ENCODE peak calls at places on chromosomes 12 and 14, in four cellular contexts. H, P, R and N are unnamed samples.

GRCh38 chr14:31716208-31716607 is 155.0 kb downstream of the NUBPL start:
- DNase-seq in H (no peak), P (no peak), R (no peak), N (no peak)

GRCh38 chr12:5177096-5177495 is 133.4 kb downstream of the KCNA5 start:
- DNase-seq in H (no peak), P (no peak), R (no peak), N (no peak)

GRCh38 chr12:2054091-2055018 is 1.6 kb downstream of the CACNA1C start:
- DNase-seq in H (peak; percentile 70), P (peak; percentile 37), R (no peak), N (peak; percentile 75)

GRCh38 chr12:104109446-104110271 is 28.4 kb downstream of the NFYB start:
- DNase-seq in H (peak; percentile 46), P (no peak), R (no peak), N (no peak)

GRCh38 chr12:88227263-88227662 is 85.2 kb downstream of the TMTC3 start:
- DNase-seq in H (no peak), P (no peak), R (no peak), N (no peak)

GRCh38 chr12:46368138-46368537 is 4.4 kb downstream of the SLC38A2 start:
- DNase-seq in H (no peak), P (no peak), R (no peak), N (no peak)

GRCh38 chr14:22471545-22472121 is 117.4 kb downstream of the DAD1 start:
- DNase-seq in H (no peak), P (no peak), R (no peak), N (peak; percentile 89)

GRCh38 chr14:23573384-23573783 is 5.2 kb downstream of the JPH4 start:
- DNase-seq in H (peak; percentile 91), P (no peak), R (no peak), N (peak; percentile 35)

GRCh38 chr12:80509781-80510556 is 65.9 kb downstream of the PTPRQ start:
- DNase-seq in H (peak; percentile 73), P (peak; percentile 57), R (no peak), N (no peak)

GRCh38 chr12:113241191-113242017 is 20.1 kb downstream of the TPCN1 start:
- DNase-seq in H (peak; percentile 92), P (peak; percentile 89), R (no peak), N (peak; percentile 63)

GRCh38 chr14:103696027-103696402 is 19.2 kb downstream of the XRCC3 start:
- DNase-seq in H (peak; percentile 57), P (no peak), R (no peak), N (no peak)

GRCh38 chr14:70640938-70641547 is 673 bp upstream of the TTC9 start:
- DNase-seq in H (peak; percentile 89), P (peak; percentile 17), R (no peak), N (peak; percentile 75)

GRCh38 chr14:69615471-69616407 is 4.3 kb downstream of the SUSD6 start:
- DNase-seq in H (no peak), P (peak; percentile 69), R (no peak), N (no peak)

GRCh38 chr14:32824195-32824594 is 114.5 kb upstream of the NPAS3 start:
- DNase-seq in H (no peak), P (no peak), R (no peak), N (no peak)

GRCh38 chr14:102363182-102363952 is 626 bp downstream of the TECPR2 start:
- DNase-seq in H (peak; percentile 78), P (peak; percentile 42), R (peak; percentile 7), N (no peak)

GRCh38 chr14:61642246-61642982 is 52.9 kb upstream of the HIF1A start:
- DNase-seq in H (no peak), P (peak; percentile 49), R (no peak), N (no peak)

GRCh38 chr14:93269341-93270068 is 62.4 kb downstream of the UBR7 start:
- DNase-seq in H (no peak), P (peak; percentile 63), R (no peak), N (no peak)

GRCh38 chr14:72500234-72500838 is 393.6 kb downstream of the DPF3 start:
- DNase-seq in H (peak; percentile 44), P (no peak), R (no peak), N (no peak)

GRCh38 chr12:54017027-54017788 is 8.4 kb downstream of the HOXC8 start:
- DNase-seq in H (peak; percentile 98), P (no peak), R (no peak), N (peak; percentile 76)

GRCh38 chr12:113850309-113851056 is 115.6 kb downstream of the RBM19 start:
- DNase-seq in H (no peak), P (no peak), R (no peak), N (no peak)

GRCh38 chr14:89457007-89457406 is 40.0 kb upstream of the FOXN3 start:
- DNase-seq in H (no peak), P (no peak), R (no peak), N (no peak)

GRCh38 chr12:32140867-32141266 is 34.2 kb downstream of the BICD1 start:
- DNase-seq in H (no peak), P (no peak), R (no peak), N (no peak)

GRCh38 chr12:106358410-106359241 is 1.1 kb downstream of the POLR3B start:
- DNase-seq in H (no peak), P (peak; percentile 60), R (no peak), N (no peak)

GRCh38 chr14:50099335-50099734 is 17.0 kb downstream of the VCPKMT start:
- DNase-seq in H (no peak), P (no peak), R (no peak), N (no peak)

GRCh38 chr14:23121401-23121800 is 2.3 kb upstream of the CEBPE start:
- DNase-seq in H (peak; percentile 59), P (peak; percentile 69), R (no peak), N (peak; percentile 69)